ENCODE peak calls at places on chromosome 19, in four cellular contexts. V, F, D and X are unnamed samples.

GRCh38 chr19:32891609-32892008 is 22.0 kb upstream of the SLC7A9 start:
- DNase-seq in V (no peak), F (no peak), D (no peak), X (no peak)

GRCh38 chr19:17784201-17785008 is 10.5 kb upstream of the B3GNT3 start:
- DNase-seq in V (peak; percentile 50), F (peak; percentile 58), D (peak; percentile 65), X (peak; percentile 84)

GRCh38 chr19:7562646-7563393 is 27.3 kb downstream of the PNPLA6 start:
- DNase-seq in V (no peak), F (no peak), D (no peak), X (no peak)

GRCh38 chr19:52527954-52528326 is 472 bp downstream of the ZNF808 start:
- DNase-seq in V (no peak), F (peak; percentile 30), D (peak; percentile 40), X (peak; percentile 13)

GRCh38 chr19:19385900-19386339 is 19.6 kb upstream of the GATAD2A start:
- DNase-seq in V (no peak), F (peak; percentile 55), D (peak; percentile 64), X (no peak)

GRCh38 chr19:14089662-14090508 is 666 bp downstream of the SAMD1 start:
- DNase-seq in V (peak; percentile 46), F (peak; percentile 67), D (no peak), X (peak; percentile 74)

GRCh38 chr19:36605101-36605838 is at the start of gene ZNF382:
- DNase-seq in V (peak; percentile 66), F (peak; percentile 89), D (peak; percentile 79), X (peak; percentile 90)

GRCh38 chr19:4694211-4694987 is 24.3 kb upstream of the MYDGF start:
- DNase-seq in V (no peak), F (peak; percentile 73), D (peak; percentile 50), X (peak; percentile 44)

GRCh38 chr19:18520848-18521691 is 800 bp downstream of the ELL start:
- DNase-seq in V (peak; percentile 9), F (no peak), D (peak; percentile 51), X (peak; percentile 41)

GRCh38 chr19:6458695-6459355 is 767 bp downstream of the SLC25A23 start:
- DNase-seq in V (no peak), F (peak; percentile 36), D (peak; percentile 40), X (no peak)

GRCh38 chr19:11269408-11269807 is 7.1 kb upstream of the DOCK6 start:
- DNase-seq in V (no peak), F (no peak), D (no peak), X (no peak)
- H3K4me1 ChIP-seq in V (no peaks in the 10 kb centered on the region), F (peaks cover 8% of the 10 kb centered on the region), D (peaks cover 16% of the 10 kb centered on the region), X (no peaks in the 10 kb centered on the region)

DNA sequence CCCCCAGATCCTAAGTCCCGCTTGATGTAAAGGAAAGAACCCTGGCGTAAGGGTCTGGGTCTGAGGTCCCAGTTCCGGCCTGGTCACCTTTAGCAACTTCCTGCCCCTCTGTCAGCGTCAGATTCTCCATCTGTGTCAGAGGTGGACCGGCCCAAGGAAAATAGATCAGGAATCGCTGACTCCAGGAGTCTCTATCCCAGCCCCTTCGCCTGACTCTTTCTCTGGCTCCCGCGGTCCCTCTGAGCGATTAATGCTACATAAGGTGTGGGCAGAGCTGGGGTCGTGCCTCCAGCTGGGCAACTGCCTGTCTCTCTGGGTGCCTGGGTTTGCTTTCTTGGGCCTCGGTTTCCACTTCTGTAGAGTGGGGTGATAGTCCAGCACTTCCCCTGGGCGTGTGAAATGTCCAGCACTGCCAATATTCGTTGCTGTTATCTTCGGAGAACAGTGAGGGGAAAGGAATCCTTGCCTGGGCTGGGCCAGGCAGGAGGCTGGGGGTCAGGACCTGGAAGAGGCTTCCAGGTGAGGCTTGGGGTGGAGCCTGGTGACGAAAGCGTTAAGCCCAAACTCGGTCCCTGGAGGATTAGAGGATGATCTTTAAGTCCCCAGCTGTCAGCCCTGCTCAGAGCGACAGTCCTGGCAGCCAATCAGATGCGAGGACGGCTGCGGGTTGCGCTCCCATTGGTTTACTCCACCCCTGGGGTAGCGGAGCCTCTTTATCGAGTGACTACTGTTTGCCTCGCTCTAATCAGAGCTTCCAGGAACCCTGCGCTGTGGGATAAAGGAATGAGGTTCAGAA is 767 bp downstream of the ABCA7 start:
- DNase-seq in V (peak; percentile 85), F (peak; percentile 94), D (peak; percentile 93), X (peak; percentile 92)
- H3K4me1 ChIP-seq in V (peaks cover 45% of the 10 kb centered on the region), F (peaks cover 3% of the 10 kb centered on the region), D (peaks cover 62% of the 10 kb centered on the region), X (peaks cover 10% of the 10 kb centered on the region)

GRCh38 chr19:1275260-1275975 is at the start of gene FAM174C:
- DNase-seq in V (peak; percentile 96), F (peak; percentile 96), D (peak; percentile 97), X (peak; percentile 97)
- H3K4me1 ChIP-seq in V (peaks cover 63% of the 10 kb centered on the region), F (peaks cover 53% of the 10 kb centered on the region), D (peaks cover 70% of the 10 kb centered on the region), X (peaks cover 12% of the 10 kb centered on the region)

DNA sequence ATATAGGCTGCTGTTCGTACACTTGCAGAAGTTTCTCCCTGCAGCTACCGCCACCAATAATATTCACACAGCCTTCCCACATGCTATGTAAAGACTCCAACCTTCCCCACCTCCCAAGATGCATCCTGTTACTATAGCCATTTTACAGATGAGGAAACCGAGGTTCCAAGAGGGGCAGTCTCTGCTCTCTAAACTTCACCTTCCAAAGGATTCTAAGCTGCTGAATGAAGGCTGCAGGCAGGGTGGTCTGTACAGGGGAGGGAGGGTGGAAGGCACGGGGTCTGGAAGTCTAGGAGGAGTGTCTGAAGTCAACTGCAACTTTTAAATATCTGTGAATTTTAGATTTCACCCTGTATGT is 1.9 kb upstream of the NFIC start:
- DNase-seq in V (no peak), F (no peak), D (no peak), X (no peak)
- H3K4me1 ChIP-seq in V (peaks cover 39% of the 10 kb centered on the region), F (peaks cover 16% of the 10 kb centered on the region), D (peaks cover 64% of the 10 kb centered on the region), X (peaks cover 10% of the 10 kb centered on the region)

GRCh38 chr19:16369664-16370576 is 45.3 kb downstream of the KLF2 start:
- DNase-seq in V (peak; percentile 80), F (peak; percentile 21), D (no peak), X (no peak)

GRCh38 chr19:16372065-16372915 is 47.7 kb downstream of the KLF2 start:
- DNase-seq in V (no peak), F (no peak), D (no peak), X (no peak)

GRCh38 chr19:16371540-16371986 is 46.9 kb downstream of the KLF2 start:
- DNase-seq in V (peak; percentile 87), F (peak; percentile 65), D (peak; percentile 79), X (no peak)

GRCh38 chr19:16369306-16369663 is 44.7 kb downstream of the KLF2 start:
- DNase-seq in V (no peak), F (no peak), D (no peak), X (no peak)

GRCh38 chr19:16370671-16371391 is 46.2 kb downstream of the KLF2 start:
- DNase-seq in V (no peak), F (peak; percentile 27), D (no peak), X (no peak)
- H3K4me1 ChIP-seq in V (peaks cover 98% of the 10 kb centered on the region), F (peaks cover 13% of the 10 kb centered on the region), D (peaks cover 89% of the 10 kb centered on the region), X (no peaks in the 10 kb centered on the region)

GRCh38 chr19:34179066-34179465 is 6.8 kb downstream of the LSM14A start:
- DNase-seq in V (no peak), F (no peak), D (no peak), X (no peak)
- H3K4me1 ChIP-seq in V (peaks cover 92% of the 10 kb centered on the region), F (peaks cover 49% of the 10 kb centered on the region), D (peaks cover 96% of the 10 kb centered on the region), X (peaks cover 12% of the 10 kb centered on the region)

GRCh38 chr19:44657211-44657921 is 13.7 kb downstream of the PVR start:
- DNase-seq in V (peak; percentile 22), F (peak; percentile 74), D (peak; percentile 61), X (peak; percentile 85)

GRCh38 chr19:44649578-44650145 is 6.0 kb downstream of the PVR start:
- DNase-seq in V (no peak), F (no peak), D (no peak), X (no peak)

GRCh38 chr19:44653977-44654784 is 10.5 kb downstream of the PVR start:
- DNase-seq in V (peak; percentile 35), F (peak; percentile 73), D (peak; percentile 86), X (peak; percentile 48)

GRCh38 chr19:44648536-44649370 is 5.0 kb downstream of the PVR start:
- DNase-seq in V (no peak), F (peak; percentile 67), D (no peak), X (no peak)

DNA sequence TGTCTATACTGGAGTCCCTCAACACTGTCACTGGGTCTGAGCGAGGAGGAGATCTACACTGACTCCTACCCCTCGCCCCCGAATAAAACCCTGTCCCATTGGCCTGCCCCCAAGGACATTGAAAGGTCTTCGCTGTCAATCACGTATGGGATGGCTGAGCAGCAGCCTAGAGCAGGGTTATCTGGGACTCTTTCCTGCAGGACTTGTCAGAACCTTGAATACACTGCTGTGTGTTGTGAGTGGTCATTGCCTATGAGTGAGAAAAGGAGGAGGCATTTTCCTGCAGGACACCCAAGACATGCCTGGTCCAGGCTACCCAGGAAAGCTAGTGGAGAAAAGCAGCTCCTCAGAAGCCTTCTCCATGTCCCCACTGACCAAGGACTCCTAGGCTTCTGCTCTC is 9.6 kb downstream of the PVR start:
- DNase-seq in V (no peak), F (no peak), D (peak; percentile 21), X (no peak)
- H3K4me1 ChIP-seq in V (no peaks in the 10 kb centered on the region), F (peaks cover 18% of the 10 kb centered on the region), D (peaks cover 28% of the 10 kb centered on the region), X (no peaks in the 10 kb centered on the region)

DNA sequence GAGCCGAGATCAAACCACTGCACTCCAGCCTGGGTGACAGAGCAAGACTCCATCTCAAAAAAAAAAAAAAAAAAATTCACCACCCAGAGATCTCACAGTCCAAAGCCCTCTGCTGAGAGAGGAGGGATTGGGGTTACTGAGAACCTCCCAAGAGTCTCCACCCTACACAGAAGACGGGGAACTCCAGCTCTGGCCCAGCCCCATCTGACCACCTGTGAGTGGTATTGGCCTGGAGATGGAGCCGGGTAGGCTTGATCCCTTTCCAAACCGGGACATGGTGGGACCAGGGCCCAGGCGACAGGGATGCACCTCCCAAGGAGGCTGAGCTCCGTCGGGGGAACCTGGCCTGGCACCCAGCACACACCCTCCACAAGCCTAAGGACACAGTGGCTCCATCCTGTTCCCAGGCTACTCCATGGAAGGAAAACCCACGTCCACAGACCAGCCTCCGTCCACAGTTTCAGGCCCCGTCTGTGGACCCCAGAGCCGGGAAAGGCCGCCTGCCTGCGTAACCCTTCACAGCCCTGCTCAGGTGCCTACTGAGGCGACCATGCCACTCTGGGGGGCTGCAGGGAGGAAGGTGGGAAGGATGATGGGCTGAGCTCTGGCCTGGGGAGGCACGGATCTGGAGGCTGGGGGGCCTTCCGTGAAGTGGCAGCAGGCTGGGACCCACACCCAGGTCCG is 1.8 kb downstream of the TMEM259 start:
- DNase-seq in V (no peak), F (no peak), D (no peak), X (no peak)
- H3K4me1 ChIP-seq in V (peaks cover 59% of the 10 kb centered on the region), F (peaks cover 51% of the 10 kb centered on the region), D (peaks cover 74% of the 10 kb centered on the region), X (peaks cover 7% of the 10 kb centered on the region)

GRCh38 chr19:41879670-41880328 is 2.7 kb downstream of the CD79A start:
- DNase-seq in V (no peak), F (no peak), D (no peak), X (no peak)

GRCh38 chr19:41877490-41877876 is 404 bp downstream of the CD79A start:
- DNase-seq in V (no peak), F (no peak), D (peak; percentile 47), X (no peak)

GRCh38 chr19:41877916-41878905 is 1.1 kb downstream of the CD79A start:
- DNase-seq in V (no peak), F (no peak), D (no peak), X (no peak)

GRCh38 chr19:41879080-41879479 is 2.0 kb downstream of the CD79A start:
- DNase-seq in V (no peak), F (no peak), D (no peak), X (no peak)

GRCh38 chr19:41876847-41877489 is at the start of gene CD79A:
- DNase-seq in V (no peak), F (no peak), D (no peak), X (no peak)
- H3K4me1 ChIP-seq in V (peaks cover 94% of the 10 kb centered on the region), F (no peaks in the 10 kb centered on the region), D (peaks cover 67% of the 10 kb centered on the region), X (no peaks in the 10 kb centered on the region)